ENCODE peak calls at places on chromosomes 11 and 22, in nine cellular contexts. E is GM10248; D is naive thymus-derived CD8-positive, alpha-beta T cell; V is memory B cell; L is T-helper 9 cell; T is bronchial epithelial cell; R is HEK293T; C is NCI-H1417; J is HS-5. X is an unnamed sample.

GRCh38 chr11:85137597-85137996 is 489.5 kb downstream of the DLG2 start:
- DNase-seq in E (no peak), D (no peak), V (no peak), L (no peak), T (no peak), R (no peak), C (no peak), J (no peak), X (peak; percentile 49)

GRCh38 chr22:36447634-36448033 is 33.8 kb downstream of the TXN2 start:
- DNase-seq in E (no peak), D (no peak), V (no peak), L (no peak), T (no peak), R (no peak), C (no peak), J (no peak), X (no peak)

GRCh38 chr22:44460287-44461082 is 37.5 kb downstream of the RTL6 start:
- DNase-seq in E (no peak), D (no peak), V (no peak), L (no peak), T (no peak), R (no peak), C (no peak), J (no peak), X (no peak)

GRCh38 chr11:102592634-102593581 is 32.2 kb downstream of the MMP20 start:
- DNase-seq in E (no peak), D (no peak), V (no peak), L (no peak), T (peak; percentile 75), R (peak; percentile 54), C (peak; percentile 14), J (no peak), X (peak; percentile 34)

GRCh38 chr11:57658023-57658361 is 430 bp downstream of the CLP1 start:
- DNase-seq in E (no peak), D (no peak), V (no peak), L (no peak), T (no peak), R (no peak), C (no peak), J (no peak), X (no peak)

GRCh38 chr22:22009661-22010060 is 27.1 kb upstream of the TOP3B start:
- DNase-seq in E (no peak), D (no peak), V (no peak), L (no peak), T (peak; percentile 72), R (no peak), C (no peak), J (no peak), X (no peak)

GRCh38 chr11:11662578-11662977 is 40.8 kb upstream of the GALNT18 start:
- DNase-seq in E (no peak), D (no peak), V (no peak), L (no peak), T (no peak), R (no peak), C (no peak), J (no peak), X (no peak)

GRCh38 chr11:8262552-8263108 is 1.0 kb downstream of the LMO1 start:
- DNase-seq in E (no peak), D (no peak), V (peak; percentile 51), L (no peak), T (peak; percentile 21), R (peak; percentile 68), C (peak; percentile 69), J (no peak), X (peak; percentile 42)

GRCh38 chr22:22519591-22519990 is 479 bp downstream of the ZNF280A start:
- DNase-seq in E (no peak), D (no peak), V (no peak), L (no peak), T (no peak), R (no peak), C (no peak), J (no peak), X (no peak)

GRCh38 chr11:48108231-48109045 is 108.2 kb upstream of the OR4B1 start:
- DNase-seq in E (no peak), D (no peak), V (no peak), L (no peak), T (no peak), R (no peak), C (no peak), J (no peak), X (no peak)

GRCh38 chr22:46239261-46240048 is 10.6 kb downstream of the CDPF1 start:
- DNase-seq in E (peak; percentile 35), D (no peak), V (no peak), L (no peak), T (no peak), R (no peak), C (no peak), J (no peak), X (no peak)

GRCh38 chr11:17169876-17170275 is 37.9 kb downstream of the PIK3C2A start:
- DNase-seq in E (no peak), D (no peak), V (no peak), L (no peak), T (no peak), R (no peak), C (no peak), J (no peak), X (no peak)

GRCh38 chr11:15038963-15039362 is 34.4 kb upstream of the CALCB start:
- DNase-seq in E (no peak), D (no peak), V (no peak), L (no peak), T (peak; percentile 58), R (no peak), C (no peak), J (no peak), X (no peak)

GRCh38 chr22:26502688-26503561 is 9.3 kb downstream of the TFIP11 start:
- DNase-seq in E (peak; percentile 66), D (peak; percentile 43), V (no peak), L (peak; percentile 36), T (peak; percentile 36), R (peak; percentile 59), C (no peak), J (no peak), X (no peak)

GRCh38 chr22:49201046-49201970 is 626.4 kb downstream of the BRD1 start:
- DNase-seq in E (no peak), D (no peak), V (no peak), L (no peak), T (no peak), R (no peak), C (no peak), J (no peak), X (no peak)

GRCh38 chr11:693887-694562 is 997 bp downstream of the DEAF1 start:
- DNase-seq in E (no peak), D (no peak), V (peak; percentile 16), L (no peak), T (no peak), R (no peak), C (no peak), J (no peak), X (no peak)

GRCh38 chr22:38867496-38868285 is 4.3 kb downstream of the CBX6 start:
- DNase-seq in E (no peak), D (no peak), V (no peak), L (no peak), T (no peak), R (no peak), C (no peak), J (no peak), X (no peak)

GRCh38 chr11:125950696-125951645 is 5.1 kb downstream of the VSIG10L2 start:
- DNase-seq in E (no peak), D (no peak), V (no peak), L (no peak), T (no peak), R (no peak), C (no peak), J (no peak), X (no peak)

GRCh38 chr11:130220311-130221030 is 60.9 kb downstream of the ST14 start:
- DNase-seq in E (no peak), D (no peak), V (no peak), L (no peak), T (no peak), R (no peak), C (no peak), J (no peak), X (no peak)

GRCh38 chr22:50280022-50280707 is 10.0 kb upstream of the MAPK11 start:
- DNase-seq in E (no peak), D (no peak), V (no peak), L (no peak), T (no peak), R (no peak), C (no peak), J (no peak), X (no peak)

GRCh38 chr22:37184380-37184755 is 3.7 kb downstream of the C1QTNF6 start:
- DNase-seq in E (no peak), D (no peak), V (no peak), L (no peak), T (no peak), R (no peak), C (no peak), J (no peak), X (no peak)

GRCh38 chr11:11722861-11723260 is 101.1 kb upstream of the GALNT18 start:
- DNase-seq in E (no peak), D (no peak), V (no peak), L (no peak), T (no peak), R (no peak), C (no peak), J (no peak), X (no peak)

GRCh38 chr11:28146123-28146751 is 38.0 kb downstream of the METTL15 start:
- DNase-seq in E (no peak), D (no peak), V (no peak), L (no peak), T (peak; percentile 93), R (no peak), C (no peak), J (peak; percentile 88), X (no peak)

GRCh38 chr11:133907841-133908241 is 48.9 kb downstream of the IGSF9B start:
- DNase-seq in E (no peak), D (no peak), V (no peak), L (no peak), T (no peak), R (no peak), C (peak; percentile 82), J (no peak), X (no peak)

GRCh38 chr11:35103366-35104194 is 35.4 kb upstream of the CD44 start:
- DNase-seq in E (no peak), D (no peak), V (no peak), L (no peak), T (no peak), R (no peak), C (no peak), J (no peak), X (no peak)

GRCh38 chr22:43850529-43850928 is 11.8 kb downstream of the SULT4A1 start:
- DNase-seq in E (no peak), D (no peak), V (no peak), L (no peak), T (no peak), R (no peak), C (no peak), J (no peak), X (no peak)

GRCh38 chr11:17906436-17906835 is 106.4 kb downstream of the SERGEF start:
- DNase-seq in E (no peak), D (no peak), V (no peak), L (no peak), T (no peak), R (peak; percentile 34), C (peak; percentile 21), J (no peak), X (peak; percentile 6)